ENCODE peak calls at places on chromosome 21, in ten cellular contexts. S is fibroblast of lung; K is pancreas; P is GM23248; X is spleen; V is effector memory CD4-positive, alpha-beta T cell; D is SJSA1; M is small intestine; W is lower lobe of right lung; T is IMR-90. O is an unnamed sample.
A peak's percentile ranks its signal among the peaks of the same experiment; 100 is the strongest.

GRCh38 chr21:23887709-23888303 is 1719.5 kb downstream of the MRPL39 start:
- DNase-seq in S (no peak), K (no peak), P (no peak), X (peak; percentile 87), V (peak; percentile 1), D (no peak), M (peak; percentile 2), W (no peak), T (no peak), O (no peak)

GRCh38 chr21:45869121-45870007 is 112.2 kb upstream of the COL6A1 start:
- DNase-seq in S (peak; percentile 81), K (no peak), P (peak; percentile 85), X (peak; percentile 67), V (no peak), D (peak; percentile 50), M (no peak), W (peak; percentile 24), T (peak; percentile 79), O (peak; percentile 65)

GRCh38 chr21:25887646-25888321 is 153.0 kb downstream of the GABPA start:
- DNase-seq in S (no peak), K (no peak), P (no peak), X (no peak), V (no peak), D (no peak), M (peak; percentile 55), W (no peak), T (no peak), O (no peak)

GRCh38 chr21:36104306-36105300 is 30.3 kb upstream of the CBR3 start:
- DNase-seq in S (peak; percentile 47), K (peak; percentile 26), P (peak; percentile 21), X (peak; percentile 79), V (no peak), D (peak; percentile 97), M (peak; percentile 56), W (peak; percentile 54), T (peak; percentile 26), O (peak; percentile 57)

GRCh38 chr21:45987121-45987711 is 5.6 kb downstream of the COL6A1 start:
- DNase-seq in S (no peak), K (no peak), P (peak; percentile 9), X (peak; percentile 73), V (no peak), D (no peak), M (no peak), W (no peak), T (no peak), O (no peak)

GRCh38 chr21:25490742-25491141 is 116.5 kb downstream of the MRPL39 start:
- DNase-seq in S (no peak), K (no peak), P (peak; percentile 5), X (no peak), V (no peak), D (no peak), M (no peak), W (no peak), T (peak; percentile 40), O (no peak)

GRCh38 chr21:14143999-14144398 is 66.8 kb downstream of the LIPI start:
- DNase-seq in S (no peak), K (no peak), P (no peak), X (no peak), V (no peak), D (no peak), M (no peak), W (no peak), T (no peak), O (no peak)

GRCh38 chr21:45863267-45863666 is 118.3 kb upstream of the COL6A1 start:
- DNase-seq in S (no peak), K (no peak), P (no peak), X (peak; percentile 65), V (no peak), D (no peak), M (no peak), W (peak; percentile 26), T (no peak), O (no peak)

GRCh38 chr21:37030864-37031263 is 24.4 kb downstream of the RIPPLY3 start:
- DNase-seq in S (no peak), K (no peak), P (no peak), X (no peak), V (no peak), D (no peak), M (no peak), W (no peak), T (no peak), O (no peak)

GRCh38 chr21:46634427-46634826 is 1.0 kb upstream of the PRMT2 start:
- DNase-seq in S (no peak), K (no peak), P (no peak), X (no peak), V (no peak), D (no peak), M (no peak), W (no peak), T (no peak), O (no peak)

GRCh38 chr21:16569679-16570078 is 839.9 kb downstream of the USP25 start:
- DNase-seq in S (peak; percentile 82), K (no peak), P (peak; percentile 26), X (no peak), V (no peak), D (peak; percentile 43), M (no peak), W (no peak), T (peak; percentile 39), O (no peak)

GRCh38 chr21:15706686-15707085 is 23.1 kb upstream of the USP25 start:
- DNase-seq in S (peak; percentile 98), K (no peak), P (peak; percentile 94), X (no peak), V (no peak), D (peak; percentile 70), M (peak; percentile 74), W (no peak), T (peak; percentile 97), O (peak; percentile 74)

GRCh38 chr21:33033961-33034413 is 8.3 kb downstream of the OLIG2 start:
- DNase-seq in S (no peak), K (no peak), P (no peak), X (no peak), V (no peak), D (no peak), M (no peak), W (no peak), T (no peak), O (no peak)
- H3K27me3 ChIP-seq in S (peaks cover 54% of the 10 kb centered on the region), K (peaks cover 17% of the 10 kb centered on the region), P (peaks cover 61% of the 10 kb centered on the region), X (peaks cover 78% of the 10 kb centered on the region), V (peaks cover 22% of the 10 kb centered on the region), D (peaks cover 48% of the 10 kb centered on the region), M (peaks cover 48% of the 10 kb centered on the region), W (peaks cover 64% of the 10 kb centered on the region), T (peaks cover 58% of the 10 kb centered on the region), O (peaks cover 61% of the 10 kb centered on the region)

GRCh38 chr21:31364265-31364945 is 20.3 kb upstream of the TIAM1 start:
- DNase-seq in S (no peak), K (no peak), P (no peak), X (no peak), V (no peak), D (no peak), M (no peak), W (no peak), T (no peak), O (no peak)

GRCh38 chr21:31358148-31358547 is 14.1 kb upstream of the TIAM1 start:
- DNase-seq in S (no peak), K (no peak), P (no peak), X (no peak), V (no peak), D (no peak), M (no peak), W (no peak), T (no peak), O (no peak)

GRCh38 chr21:31360717-31361116 is 16.7 kb upstream of the TIAM1 start:
- DNase-seq in S (no peak), K (no peak), P (no peak), X (no peak), V (no peak), D (no peak), M (no peak), W (no peak), T (no peak), O (no peak)

GRCh38 chr21:31366825-31367224 is 22.8 kb upstream of the TIAM1 start:
- DNase-seq in S (peak; percentile 96), K (no peak), P (peak; percentile 70), X (no peak), V (no peak), D (peak; percentile 85), M (no peak), W (no peak), T (peak; percentile 86), O (peak; percentile 36)

DNA sequence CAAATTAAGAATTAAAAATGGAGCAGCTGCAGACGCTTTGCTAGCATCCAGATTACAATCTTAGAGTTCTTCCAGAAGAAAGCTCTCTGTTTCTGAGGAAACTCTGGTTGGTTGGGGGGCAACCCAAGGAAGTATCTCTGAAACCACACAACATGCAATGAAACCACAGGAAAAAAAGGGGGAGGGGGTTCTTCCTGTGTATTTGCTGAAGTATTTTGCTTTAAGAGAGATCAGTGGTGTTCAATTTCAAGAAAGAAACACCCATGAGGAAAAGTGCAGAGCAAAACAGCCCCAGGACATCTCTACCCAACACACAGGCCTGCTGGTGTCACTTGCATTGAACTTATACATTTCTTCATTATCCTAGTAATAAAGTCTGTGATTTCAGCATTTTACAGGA is 19.7 kb upstream of the TIAM1 start:
- DNase-seq in S (peak; percentile 42), K (no peak), P (no peak), X (no peak), V (no peak), D (no peak), M (no peak), W (no peak), T (no peak), O (no peak)
- H3K4me3 ChIP-seq in S (no peak overlapping the region), K (no peak overlapping the region), P (no peak overlapping the region), X (no peak overlapping the region), V (no peak overlapping the region), D (no peak overlapping the region), M (no peak overlapping the region), W (no peak overlapping the region), T (no peak overlapping the region), O (no peak overlapping the region)

DNA sequence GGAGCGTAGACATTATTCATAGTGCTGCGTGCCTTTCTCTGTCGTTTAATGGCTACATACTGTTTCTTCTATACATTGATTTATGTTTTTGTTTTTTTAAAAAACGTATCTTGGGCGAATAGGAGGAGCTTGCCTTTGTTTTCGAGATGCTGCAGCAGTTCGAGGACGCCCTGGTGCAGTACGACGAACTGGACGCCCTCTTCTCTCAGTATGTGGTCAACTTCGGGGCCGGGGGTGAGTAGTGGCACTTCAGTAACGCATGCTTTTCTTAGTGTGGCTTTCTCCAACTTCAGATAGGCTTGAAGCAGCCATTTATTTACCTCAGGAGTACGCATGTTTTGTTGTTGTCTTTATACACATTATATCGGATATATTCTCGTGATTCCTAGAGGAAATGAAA is 46.9 kb downstream of the TRAPPC10 start:
- DNase-seq in S (no peak), K (no peak), P (no peak), X (no peak), V (no peak), D (no peak), M (no peak), W (no peak), T (no peak), O (no peak)
- H3K36me3 ChIP-seq in S (peaks cover 9% of the 10 kb centered on the region), K (no peaks in the 10 kb centered on the region), P (peaks cover 14% of the 10 kb centered on the region), X (no peaks in the 10 kb centered on the region), V (peaks cover 45% of the 10 kb centered on the region), D (peaks cover 71% of the 10 kb centered on the region), M (peaks cover 17% of the 10 kb centered on the region), W (peaks cover 77% of the 10 kb centered on the region), T (peaks cover 45% of the 10 kb centered on the region), O (peaks cover 61% of the 10 kb centered on the region)

DNA sequence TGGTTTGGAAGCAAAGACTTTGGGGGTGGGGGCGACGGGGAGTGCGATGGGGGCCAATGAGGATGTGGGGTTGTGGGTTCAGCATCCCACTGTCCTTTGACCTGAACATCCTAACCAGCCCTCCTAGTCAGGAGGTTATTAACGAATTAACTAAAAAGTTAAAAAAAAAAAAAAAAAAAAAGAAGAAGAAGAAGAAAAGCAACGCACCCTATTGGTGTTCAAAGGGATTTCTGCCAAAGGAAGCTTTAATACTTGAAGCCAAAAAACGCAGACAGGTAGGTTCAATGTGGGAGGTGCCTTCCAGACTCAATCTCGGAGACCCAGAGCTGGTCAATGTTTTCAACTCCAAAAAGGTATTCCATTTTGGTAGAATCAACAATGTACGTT is 2.2 kb downstream of the CLIC6 start:
- DNase-seq in S (no peak), K (no peak), P (peak; percentile 44), X (no peak), V (no peak), D (no peak), M (no peak), W (no peak), T (no peak), O (no peak)
- H3K27me3 ChIP-seq in S (peaks cover 38% of the 10 kb centered on the region), K (peaks cover 16% of the 10 kb centered on the region), P (peaks cover 74% of the 10 kb centered on the region), X (peaks cover 77% of the 10 kb centered on the region), V (peaks cover 38% of the 10 kb centered on the region), D (peaks cover 25% of the 10 kb centered on the region), M (peaks cover 19% of the 10 kb centered on the region), W (peaks cover 40% of the 10 kb centered on the region), T (peaks cover 85% of the 10 kb centered on the region), O (peaks cover 8% of the 10 kb centered on the region)

O was measured in adipocyte.